ENCODE peak calls at places on chromosomes 12 and 14, in five cellular contexts. One of them, this sample, is unnamed. For H3K27me3, the result is how much of the 10 kb centered on the place peaks cover.

GRCh38 chr12:28884861-28885260 is 264.2 kb upstream of the FAR2 start:
- DNase-seq in heart left ventricle: no peak
- DNase-seq in transverse colon: no peak
- DNase-seq in breast epithelium: no peak
- DNase-seq in prostate gland: no peak
- DNase-seq in this sample: no peak

GRCh38 chr14:87066221-87066817 is 926.7 kb downstream of the GALC start:
- DNase-seq in heart left ventricle: no peak
- DNase-seq in breast epithelium: no peak
- DNase-seq in transverse colon: no peak
- DNase-seq in prostate gland: no peak
- DNase-seq in this sample: no peak

GRCh38 chr12:89253483-89253882 is 98.8 kb downstream of the DUSP6 start:
- DNase-seq in prostate gland: no peak
- DNase-seq in breast epithelium: no peak
- DNase-seq in heart left ventricle: no peak
- DNase-seq in transverse colon: no peak
- DNase-seq in this sample: no peak

GRCh38 chr14:93262446-93262845 is 55.4 kb downstream of the UBR7 start:
- DNase-seq in breast epithelium: no peak
- DNase-seq in transverse colon: no peak
- DNase-seq in heart left ventricle: no peak
- DNase-seq in prostate gland: peak
- DNase-seq in this sample: no peak

GRCh38 chr12:120994589-120995337 is 16.4 kb downstream of the HNF1A start:
- DNase-seq in transverse colon: no peak
- DNase-seq in breast epithelium: no peak
- DNase-seq in heart left ventricle: no peak
- DNase-seq in prostate gland: no peak
- DNase-seq in this sample: no peak

GRCh38 chr12:88834226-88834625 is 254.0 kb upstream of the KITLG start:
- DNase-seq in breast epithelium: no peak
- DNase-seq in prostate gland: no peak
- DNase-seq in heart left ventricle: no peak
- DNase-seq in transverse colon: no peak
- DNase-seq in this sample: no peak

GRCh38 chr14:65238456-65238855 is 136.1 kb upstream of the MAX start:
- DNase-seq in prostate gland: no peak
- DNase-seq in transverse colon: no peak
- DNase-seq in breast epithelium: no peak
- DNase-seq in heart left ventricle: no peak
- DNase-seq in this sample: no peak

GRCh38 chr12:109982211-109982610 is 14.0 kb downstream of the GIT2 start:
- DNase-seq in prostate gland: no peak
- DNase-seq in breast epithelium: no peak
- DNase-seq in heart left ventricle: no peak
- DNase-seq in transverse colon: no peak
- DNase-seq in this sample: no peak

GRCh38 chr12:112916270-112916669 is 9.5 kb downstream of the OAS1 start:
- DNase-seq in heart left ventricle: no peak
- DNase-seq in breast epithelium: peak
- DNase-seq in prostate gland: peak
- DNase-seq in transverse colon: peak
- DNase-seq in this sample: peak

GRCh38 chr14:64544607-64545312 is 4.2 kb downstream of the HSPA2 start:
- DNase-seq in prostate gland: no peak
- DNase-seq in heart left ventricle: no peak
- DNase-seq in transverse colon: no peak
- DNase-seq in breast epithelium: no peak
- DNase-seq in this sample: no peak

GRCh38 chr12:21657336-21658077 is at the start of gene LDHB:
- DNase-seq in transverse colon: peak
- DNase-seq in heart left ventricle: peak
- DNase-seq in prostate gland: peak
- DNase-seq in breast epithelium: peak
- DNase-seq in this sample: peak

GRCh38 chr14:50040401-50040775 is 76.0 kb downstream of the VCPKMT start:
- DNase-seq in transverse colon: peak
- DNase-seq in heart left ventricle: no peak
- DNase-seq in breast epithelium: no peak
- DNase-seq in prostate gland: no peak
- DNase-seq in this sample: peak

GRCh38 chr14:89320381-89321000 is 96.5 kb downstream of the FOXN3 start:
- DNase-seq in prostate gland: no peak
- DNase-seq in breast epithelium: no peak
- DNase-seq in heart left ventricle: no peak
- DNase-seq in transverse colon: no peak
- DNase-seq in this sample: no peak

GRCh38 chr14:72476657-72477499 is 417.0 kb downstream of the DPF3 start:
- DNase-seq in prostate gland: no peak
- DNase-seq in breast epithelium: peak
- DNase-seq in transverse colon: peak
- DNase-seq in heart left ventricle: peak
- DNase-seq in this sample: no peak

GRCh38 chr12:50925342-50925651 is 27.0 kb upstream of the HIGD1C start:
- DNase-seq in transverse colon: peak
- DNase-seq in breast epithelium: no peak
- DNase-seq in heart left ventricle: peak
- DNase-seq in prostate gland: no peak
- DNase-seq in this sample: peak

GRCh38 chr14:32657081-32657480 is 281.6 kb upstream of the NPAS3 start:
- DNase-seq in breast epithelium: no peak
- DNase-seq in transverse colon: peak
- DNase-seq in prostate gland: no peak
- DNase-seq in heart left ventricle: peak
- DNase-seq in this sample: no peak

GRCh38 chr14:36513012-36513420 is 7.0 kb downstream of the NKX2-1 start:
- DNase-seq in transverse colon: no peak
- DNase-seq in prostate gland: no peak
- DNase-seq in breast epithelium: no peak
- DNase-seq in heart left ventricle: no peak
- DNase-seq in this sample: no peak

GRCh38 chr12:111443086-111443485 is 37.4 kb downstream of the SH2B3 start:
- DNase-seq in heart left ventricle: peak
- DNase-seq in prostate gland: no peak
- DNase-seq in breast epithelium: no peak
- DNase-seq in transverse colon: no peak
- DNase-seq in this sample: no peak

GRCh38 chr14:53772936-53773335 is 183.7 kb downstream of the BMP4 start:
- DNase-seq in breast epithelium: no peak
- DNase-seq in transverse colon: no peak
- DNase-seq in heart left ventricle: no peak
- DNase-seq in prostate gland: no peak
- DNase-seq in this sample: no peak

GRCh38 chr12:17818931-17819330 is 271.1 kb downstream of the RERGL start:
- DNase-seq in heart left ventricle: no peak
- DNase-seq in breast epithelium: no peak
- DNase-seq in transverse colon: no peak
- DNase-seq in prostate gland: no peak
- DNase-seq in this sample: no peak

GRCh38 chr12:18700254-18700653 is 37.6 kb downstream of the PLCZ1 start:
- DNase-seq in breast epithelium: no peak
- DNase-seq in heart left ventricle: peak
- DNase-seq in transverse colon: no peak
- DNase-seq in prostate gland: no peak
- DNase-seq in this sample: no peak

GRCh38 chr12:52119398-52120254 is 40.1 kb downstream of the SMIM41 start:
- DNase-seq in transverse colon: peak
- DNase-seq in prostate gland: no peak
- DNase-seq in heart left ventricle: peak
- DNase-seq in breast epithelium: no peak
- DNase-seq in this sample: peak

GRCh38 chr14:76812422-76813383 is at the start of gene ANGEL1:
- DNase-seq in transverse colon: peak
- DNase-seq in heart left ventricle: peak
- DNase-seq in breast epithelium: peak
- DNase-seq in prostate gland: peak
- DNase-seq in this sample: peak
- TF ChIP-seq POLR2A in transverse colon: peak
- TF ChIP-seq POLR2A in heart left ventricle: peak
- TF ChIP-seq POLR2A in breast epithelium: peak
- TF ChIP-seq POLR2A in prostate gland: peak
- TF ChIP-seq POLR2A in this sample: peak

GRCh38 chr12:39442895-39443703 is at the start of gene KIF21A:
- DNase-seq in heart left ventricle: peak
- DNase-seq in transverse colon: peak
- DNase-seq in breast epithelium: peak
- DNase-seq in prostate gland: peak
- DNase-seq in this sample: peak

GRCh38 chr12:39440101-39440500 is 2.8 kb downstream of the KIF21A start:
- DNase-seq in breast epithelium: no peak
- DNase-seq in transverse colon: no peak
- DNase-seq in prostate gland: no peak
- DNase-seq in heart left ventricle: no peak
- DNase-seq in this sample: no peak

GRCh38 chr12:39440781-39441180 is 2.1 kb downstream of the KIF21A start:
- DNase-seq in heart left ventricle: no peak
- DNase-seq in transverse colon: no peak
- DNase-seq in prostate gland: no peak
- DNase-seq in breast epithelium: no peak
- DNase-seq in this sample: no peak

GRCh38 chr12:39441963-39442894 is 691 bp downstream of the KIF21A start:
- DNase-seq in transverse colon: no peak
- DNase-seq in breast epithelium: no peak
- DNase-seq in prostate gland: peak
- DNase-seq in heart left ventricle: peak
- DNase-seq in this sample: peak

DNA sequence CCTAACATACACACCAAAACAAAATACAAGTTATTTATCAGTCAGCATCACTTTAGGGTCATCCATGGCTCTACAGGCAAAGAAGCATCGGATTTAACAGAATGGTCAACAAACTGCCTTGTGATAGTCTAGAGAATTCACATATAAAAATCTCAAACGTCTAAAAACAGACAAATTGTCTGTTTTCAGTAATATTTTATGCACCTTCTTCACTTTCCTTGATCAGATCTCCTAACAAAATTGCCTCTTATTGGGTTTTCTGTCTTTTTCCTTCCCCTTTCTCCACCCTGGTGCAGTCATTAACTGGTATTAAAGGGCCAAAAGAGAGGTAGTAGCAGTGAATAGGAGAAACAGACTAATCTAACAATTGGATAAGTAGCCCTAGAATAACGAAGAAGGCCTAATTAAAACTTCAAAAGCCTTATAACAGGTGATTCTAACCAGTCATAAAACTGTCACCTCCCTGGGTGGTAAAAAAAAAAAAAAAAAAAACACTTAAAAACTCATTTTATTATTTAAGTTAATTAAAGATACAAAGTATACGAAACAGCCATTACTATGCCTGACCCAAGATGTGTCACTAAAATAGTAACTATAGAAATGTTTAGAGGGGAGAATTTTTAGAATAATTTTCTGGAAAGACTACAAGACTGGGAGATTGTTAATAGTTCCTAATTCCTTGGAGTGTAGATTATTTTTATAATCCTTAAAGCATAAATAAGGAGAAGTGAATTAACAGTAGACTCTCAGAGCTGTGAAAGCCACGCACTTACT is 1.5 kb downstream of the KIF21A start:
- DNase-seq in transverse colon: no peak
- DNase-seq in heart left ventricle: no peak
- DNase-seq in breast epithelium: no peak
- DNase-seq in prostate gland: no peak
- DNase-seq in this sample: no peak
- H3K4me3 ChIP-seq in transverse colon: peak
- H3K4me3 ChIP-seq in heart left ventricle: peak
- H3K4me3 ChIP-seq in breast epithelium: peak
- H3K4me3 ChIP-seq in prostate gland: no peak
- H3K4me3 ChIP-seq in this sample: peak

DNA sequence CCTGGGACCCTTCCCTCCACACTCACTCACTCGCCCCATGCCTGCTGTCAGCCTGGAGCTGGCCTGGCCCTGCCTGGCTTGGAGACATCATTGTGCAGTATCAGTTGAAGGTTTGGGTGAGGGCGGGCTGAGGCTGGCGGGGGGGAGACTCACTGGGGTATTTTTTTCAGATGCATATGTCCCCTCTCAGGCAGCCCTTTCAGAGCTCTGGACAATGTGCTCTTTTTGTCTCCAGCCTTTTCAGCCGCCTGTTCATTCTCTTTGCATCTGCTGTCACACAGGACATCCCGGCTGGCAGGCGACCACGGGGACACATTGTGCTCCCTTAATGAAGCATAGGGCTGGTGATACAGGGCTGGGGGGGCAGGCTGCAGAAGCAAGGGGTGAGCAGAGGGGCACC is 57.0 kb upstream of the PARP11 start:
- DNase-seq in breast epithelium: no peak
- DNase-seq in transverse colon: no peak
- DNase-seq in prostate gland: no peak
- DNase-seq in heart left ventricle: no peak
- DNase-seq in this sample: no peak
- H3K27me3 ChIP-seq in breast epithelium: under half
- H3K27me3 ChIP-seq in transverse colon: under half
- H3K27me3 ChIP-seq in prostate gland: under half
- H3K27me3 ChIP-seq in heart left ventricle: under half
- H3K27me3 ChIP-seq in this sample: under half

GRCh38 chr12:55681142-55682077 is 26.3 kb downstream of the ITGA7 start:
- DNase-seq in prostate gland: no peak
- DNase-seq in heart left ventricle: peak
- DNase-seq in transverse colon: peak
- DNase-seq in breast epithelium: no peak
- DNase-seq in this sample: peak
- TF ChIP-seq POLR2A in prostate gland: no peak
- TF ChIP-seq POLR2A in heart left ventricle: peak
- TF ChIP-seq POLR2A in transverse colon: peak
- TF ChIP-seq POLR2A in breast epithelium: no peak
- TF ChIP-seq POLR2A in this sample: peak

DNA sequence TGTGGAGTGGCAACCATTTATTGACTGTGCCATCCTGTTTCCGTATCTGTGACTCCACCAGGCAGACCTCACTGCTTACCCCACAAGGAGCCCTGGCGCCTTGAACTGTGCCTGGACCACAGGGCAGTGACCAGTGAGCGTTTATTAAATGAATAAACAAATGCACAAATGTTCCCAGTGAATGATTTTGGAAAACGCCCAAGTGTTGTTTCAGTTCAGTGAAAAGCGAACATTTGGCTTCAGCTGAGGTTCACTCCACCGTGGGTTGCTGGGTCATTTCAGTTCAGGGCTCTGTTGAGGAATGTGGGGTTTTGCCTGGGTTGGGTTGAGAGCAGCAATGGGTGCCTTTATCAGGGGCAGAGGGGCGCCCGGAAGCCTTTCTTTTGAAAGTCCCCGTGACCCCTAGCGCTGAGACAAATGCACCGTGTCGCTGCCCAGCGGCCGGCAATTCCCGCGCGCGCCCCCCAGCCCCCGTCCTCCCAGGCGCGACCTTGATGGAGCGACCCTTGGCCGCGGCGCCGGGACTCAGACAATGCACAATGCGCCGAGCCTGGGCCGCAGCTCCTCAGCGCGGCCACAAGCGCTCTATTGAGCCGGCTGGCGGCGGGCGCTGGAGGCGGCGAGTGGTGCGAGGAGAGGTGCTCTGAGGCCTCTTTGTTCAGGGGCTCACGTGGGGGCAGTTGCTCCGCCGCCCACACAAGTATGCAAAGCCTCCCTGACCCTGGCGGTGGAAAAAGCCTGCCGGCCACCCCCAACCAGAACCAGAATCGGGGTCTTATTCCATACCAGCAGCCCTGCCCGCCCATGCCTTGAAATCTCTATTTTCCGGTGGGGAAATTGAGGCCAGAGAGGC is 40.5 kb upstream of the CLMN start:
- DNase-seq in prostate gland: no peak
- DNase-seq in transverse colon: no peak
- DNase-seq in breast epithelium: peak
- DNase-seq in heart left ventricle: no peak
- DNase-seq in this sample: no peak
- H3K4me3 ChIP-seq in prostate gland: no peak
- H3K4me3 ChIP-seq in transverse colon: no peak
- H3K4me3 ChIP-seq in breast epithelium: no peak
- H3K4me3 ChIP-seq in heart left ventricle: no peak
- H3K4me3 ChIP-seq in this sample: no peak

This sample was measured in Peyer's patch.